ENCODE peak calls at places on chromosomes 5 and 9, in six cellular contexts. R is CD8-positive, alpha-beta T cell; O is spleen; A is K562; X is HL-60; Z is iPS DF 6.9. E is an unnamed sample.

GRCh38 chr5:124596595-124597388 is 149.6 kb downstream of the ZNF608 start:
- DNase-seq in O (no peak), X (no peak), R (no peak), A (peak; percentile 55), Z (no peak), E (no peak)

GRCh38 chr5:89343666-89344065 is 460.7 kb upstream of the MEF2C start:
- DNase-seq in R (no peak), X (no peak), O (peak; percentile 72), A (peak; percentile 11), Z (no peak), E (peak; percentile 38)

GRCh38 chr5:179880848-179881590 is 22.4 kb upstream of the MRNIP start:
- DNase-seq in A (no peak), Z (no peak), X (no peak), O (peak; percentile 50), R (no peak), E (no peak)

GRCh38 chr9:7542648-7543165 is 256.9 kb downstream of the DMAC1 start:
- DNase-seq in A (no peak), O (no peak), X (no peak), R (no peak), Z (no peak), E (no peak)

GRCh38 chr9:108816037-108816436 is 39.7 kb downstream of the ACTL7B start:
- DNase-seq in X (no peak), R (no peak), A (no peak), O (no peak), Z (no peak), E (no peak)

GRCh38 chr5:4028384-4028783 is 432.8 kb downstream of the IRX1 start:
- DNase-seq in Z (no peak), A (no peak), X (no peak), O (no peak), R (no peak), E (no peak)

GRCh38 chr5:1336749-1337489 is 8.0 kb downstream of the CLPTM1L start:
- DNase-seq in R (no peak), A (no peak), O (peak; percentile 64), Z (no peak), X (no peak), E (no peak)

GRCh38 chr9:136519263-136520052 is 26.4 kb downstream of the NOTCH1 start:
- DNase-seq in R (no peak), Z (no peak), X (no peak), O (no peak), A (no peak), E (no peak)

GRCh38 chr5:60586307-60586901 is 113.6 kb downstream of the DEPDC1B start:
- DNase-seq in O (no peak), X (no peak), R (no peak), A (no peak), Z (no peak), E (no peak)

GRCh38 chr5:144972317-144972716 is 801.6 kb downstream of the KCTD16 start:
- DNase-seq in A (no peak), X (no peak), Z (no peak), O (no peak), R (no peak), E (no peak)

GRCh38 chr9:23683476-23684095 is 142.5 kb downstream of the ELAVL2 start:
- DNase-seq in Z (no peak), X (no peak), R (no peak), O (no peak), A (no peak), E (no peak)

GRCh38 chr5:97131139-97131710 is 11.2 kb downstream of the LIX1 start:
- DNase-seq in Z (no peak), A (no peak), O (no peak), X (no peak), R (no peak), E (no peak)

GRCh38 chr5:59835782-59836181 is 57.7 kb downstream of the PDE4D start:
- DNase-seq in O (no peak), Z (no peak), A (no peak), R (no peak), X (no peak), E (no peak)

GRCh38 chr9:127847155-127847463 is 7.3 kb downstream of the ENG start:
- DNase-seq in A (no peak), Z (no peak), R (no peak), X (no peak), O (no peak), E (no peak)

GRCh38 chr5:146042628-146043279 is 62.6 kb downstream of the PLAC8L1 start:
- DNase-seq in Z (no peak), O (no peak), A (peak; percentile 78), X (no peak), R (no peak), E (no peak)

GRCh38 chr9:33233659-33234335 is 6.2 kb upstream of the SPINK4 start:
- DNase-seq in Z (no peak), O (no peak), X (no peak), A (no peak), R (no peak), E (no peak)

GRCh38 chr9:127961613-127962150 is 19.1 kb downstream of the EEIG1 start:
- DNase-seq in Z (no peak), R (no peak), A (no peak), X (no peak), O (no peak), E (no peak)

GRCh38 chr9:7976167-7976755 is 176.7 kb upstream of the DMAC1 start:
- DNase-seq in R (peak; percentile 45), O (no peak), X (peak; percentile 96), A (no peak), Z (no peak), E (no peak)

GRCh38 chr9:108056083-108056804 is 566.7 kb upstream of the KLF4 start:
- DNase-seq in A (no peak), Z (no peak), X (no peak), O (no peak), R (no peak), E (no peak)

GRCh38 chr9:98218562-98219363 is 26.3 kb upstream of the CORO2A start:
- DNase-seq in O (peak; percentile 38), X (no peak), Z (peak; percentile 80), R (no peak), A (no peak), E (no peak)

GRCh38 chr5:160787247-160787646 is 64.8 kb downstream of the ATP10B start:
- DNase-seq in X (no peak), R (no peak), O (no peak), A (no peak), Z (peak; percentile 22), E (no peak)

GRCh38 chr9:6855860-6856259 is 98.1 kb downstream of the KDM4C start:
- DNase-seq in X (no peak), Z (no peak), O (no peak), A (no peak), R (no peak), E (no peak)

GRCh38 chr9:128718475-128718874 is 5.5 kb downstream of the ZDHHC12 start:
- DNase-seq in A (no peak), X (no peak), R (no peak), O (no peak), Z (no peak), E (no peak)

GRCh38 chr5:172085738-172086137 is 79.3 kb upstream of the FBXW11 start:
- DNase-seq in Z (no peak), O (no peak), X (no peak), A (no peak), R (no peak), E (no peak)

DNA sequence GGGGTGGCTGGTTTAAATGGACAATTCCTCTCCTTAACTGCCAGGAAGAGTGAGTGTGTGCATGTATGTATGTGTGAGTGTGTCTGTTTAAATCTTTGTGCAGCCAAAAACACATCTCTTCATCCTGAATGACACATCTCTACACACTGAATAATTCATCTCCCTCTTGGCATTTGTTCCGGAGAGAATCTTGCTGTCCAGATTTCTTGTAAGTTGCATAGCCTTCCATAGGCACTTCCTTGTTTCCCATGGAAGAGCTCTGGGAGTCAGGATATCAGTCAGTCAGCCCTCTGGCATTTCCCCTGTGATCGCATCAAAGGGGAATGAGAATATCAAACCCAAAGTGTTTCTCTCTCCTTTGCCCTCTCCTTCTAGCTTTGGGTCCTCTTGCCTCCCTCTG is 74.7 kb downstream of the WWC1 start:
- DNase-seq in O (no peak), A (no peak), R (no peak), Z (no peak), X (no peak), E (no peak)
- H3K4me3 ChIP-seq in O (no peak overlapping the region), A (no peak overlapping the region), R (no peak overlapping the region), Z (no peak overlapping the region), X (no peak overlapping the region), E (no peak overlapping the region)

DNA sequence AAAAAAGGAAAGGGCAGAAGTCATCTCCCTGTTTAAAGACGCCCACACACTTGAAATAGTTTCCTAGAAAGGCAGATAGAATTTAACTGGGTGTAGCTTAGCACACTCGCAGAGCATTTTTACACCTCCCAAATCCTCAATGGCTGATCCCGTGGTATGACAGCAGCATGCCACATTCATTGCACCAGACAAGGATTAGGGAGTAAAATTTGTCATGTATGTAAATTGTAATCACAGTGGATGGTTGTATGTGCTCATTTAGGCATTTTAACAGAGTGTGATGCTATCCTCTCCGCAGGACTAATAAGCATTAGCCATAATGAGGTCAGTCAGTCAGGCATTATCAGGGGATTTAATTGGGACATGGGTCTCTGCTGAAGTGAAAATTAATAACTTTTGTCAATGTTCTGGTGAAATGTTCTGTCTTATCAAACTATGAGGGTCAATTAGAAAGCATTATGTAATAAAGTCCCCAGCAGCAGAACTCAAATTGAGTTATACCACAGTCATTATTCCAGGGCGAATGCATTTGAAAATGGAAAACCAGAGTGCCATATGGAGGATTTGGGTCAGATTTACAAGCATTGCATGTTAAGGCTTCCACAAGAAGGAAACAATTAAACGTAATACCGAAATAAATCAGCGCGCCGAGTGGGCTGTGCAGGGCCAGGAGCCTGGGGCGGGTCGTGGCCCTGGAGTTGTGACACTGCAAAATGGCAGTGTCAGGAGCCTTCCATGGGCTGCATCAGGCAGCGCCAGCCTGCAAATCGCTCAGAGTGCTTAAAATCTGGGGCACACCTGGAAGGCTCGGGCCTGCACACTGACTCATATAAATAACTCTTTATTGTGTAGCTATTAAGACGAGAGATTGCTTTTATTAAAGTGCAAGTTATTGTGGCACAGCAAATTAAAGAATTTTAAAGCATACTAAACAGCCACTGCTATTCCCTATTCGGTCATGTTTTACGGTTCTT is 602.1 kb downstream of the BNC2 start:
- DNase-seq in Z (no peak), X (no peak), A (no peak), O (no peak), R (no peak), E (no peak)
- H3K4me3 ChIP-seq in Z (no peak overlapping the region), X (no peak overlapping the region), A (no peak overlapping the region), O (no peak overlapping the region), R (no peak overlapping the region), E (no peak overlapping the region)

DNA sequence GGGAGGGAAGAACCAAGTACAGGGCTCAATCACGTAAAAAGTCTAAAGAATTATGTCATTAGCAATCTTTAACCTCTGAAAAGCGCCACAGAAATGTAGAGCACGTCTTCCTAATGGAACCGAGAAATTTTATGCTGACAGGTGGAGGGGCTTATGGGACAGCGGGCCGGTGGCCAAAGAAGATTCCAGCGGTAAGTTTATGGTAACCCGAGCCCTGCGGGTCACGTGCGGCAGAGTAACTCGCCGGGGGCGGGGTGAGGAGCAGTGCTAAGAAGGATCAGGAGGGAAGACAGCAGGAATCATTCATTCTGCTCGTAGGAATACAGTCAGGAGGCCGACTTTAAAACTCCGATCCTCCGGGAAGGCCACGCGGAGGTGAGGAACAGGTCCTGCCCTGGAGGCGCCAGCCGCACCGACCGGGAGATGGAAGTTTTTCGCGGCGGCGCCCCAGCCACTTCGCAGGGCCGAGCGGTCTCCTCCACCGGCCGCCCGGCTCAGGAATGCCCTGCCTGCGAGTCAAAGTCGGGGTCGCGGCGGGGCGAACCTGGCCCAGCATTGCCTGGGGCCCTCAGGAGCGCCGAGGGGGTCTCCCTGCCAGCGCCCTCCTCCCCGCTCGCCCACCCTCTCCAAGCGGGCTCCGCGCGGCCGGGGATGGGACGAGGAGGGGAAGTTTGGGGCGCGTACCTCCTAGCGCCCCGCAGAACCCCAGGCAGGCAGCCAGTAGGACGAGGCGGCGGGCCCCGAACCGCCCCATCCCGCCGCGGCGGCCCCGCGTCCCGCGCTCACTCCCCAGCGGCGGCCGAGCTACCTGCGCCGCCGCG is 101.8 kb downstream of the ESM1 start:
- DNase-seq in X (no peak), Z (peak; percentile 35), O (peak; percentile 78), R (no peak), A (peak; percentile 13), E (peak; percentile 84)
- H3K4me3 ChIP-seq in X (peak overlapping the region; percentile 21), Z (peak overlapping the region; percentile 40), O (peak overlapping the region; percentile 20), R (peak overlapping the region; percentile 29), A (no peak overlapping the region), E (peak overlapping the region; percentile 39)

GRCh38 chr9:93095205-93096130 is 549 bp upstream of the CARD19 start:
- DNase-seq in X (peak; percentile 96), R (peak; percentile 100), O (peak; percentile 100), A (peak; percentile 99), Z (peak; percentile 89), E (peak; percentile 100)
- H3K4me3 ChIP-seq in X (peak overlapping the region; percentile 86), R (peak overlapping the region; percentile 89), O (peak overlapping the region; percentile 14), A (peak overlapping the region; percentile 75), Z (peak overlapping the region; percentile 24), E (peak overlapping the region; percentile 34)